ENCODE peak calls at places on chromosomes 1 and 21, in nine cellular contexts. S is EH; F is germinal center; M is activated CD8-positive, alpha-beta memory T cell treated with anti-CD3 and anti-CD28 coated beads, Interleukin-2, amount 50 U/mL, for 48 hours; X is ELR; O is NCI-H446; N is progenitor cell of endocrine pancreas; I is stimulated activated CD4-positive, alpha-beta T cell treated with anti-CD3 and anti-CD28 coated beads, Interleukin-15, amount 100 ng/mL, for 1 hour; D is M059J. V is an unnamed sample.

GRCh38 chr1:52296345-52296744 is 69.7 kb downstream of the CC2D1B start:
- DNase-seq in O (peak), X (peak), M (no peak), F (peak), N (no peak), D (peak), S (peak), I (no peak), V (no peak)

GRCh38 chr1:173393655-173393993 is 83.5 kb upstream of the PRDX6 start:
- DNase-seq in D (no peak), N (no peak), S (peak), F (no peak), I (no peak), O (no peak), X (peak), M (no peak), V (no peak)

GRCh38 chr1:187943606-187944403 is 1115.1 kb downstream of the PLA2G4A start:
- DNase-seq in I (no peak), F (no peak), X (no peak), O (no peak), M (no peak), D (no peak), S (no peak), N (no peak), V (no peak)

GRCh38 chr1:66274634-66275033 is 259.3 kb upstream of the SGIP1 start:
- DNase-seq in F (no peak), D (peak), X (peak), O (no peak), I (no peak), N (no peak), S (peak), M (no peak), V (no peak)

GRCh38 chr1:178870944-178871343 is at the start of gene ANGPTL1:
- DNase-seq in D (no peak), N (no peak), F (no peak), O (no peak), M (no peak), I (no peak), S (peak), X (peak), V (no peak)

GRCh38 chr1:18666317-18666920 is 35.8 kb downstream of the PAX7 start:
- DNase-seq in S (no peak), D (no peak), F (no peak), M (no peak), X (no peak), I (no peak), N (no peak), O (no peak), V (no peak)

GRCh38 chr1:207817778-207818751 is 66.2 kb downstream of the CD46 start:
- DNase-seq in S (peak), O (no peak), I (no peak), M (peak), X (peak), F (no peak), N (no peak), D (no peak), V (no peak)

GRCh38 chr1:203870256-203870655 is 8.9 kb downstream of the SNRPE start:
- DNase-seq in O (no peak), I (no peak), X (peak), F (no peak), D (peak), S (peak), M (no peak), N (no peak), V (no peak)

GRCh38 chr1:180218806-180219765 is 11.0 kb upstream of the LHX4 start:
- DNase-seq in I (no peak), X (no peak), F (no peak), D (no peak), O (no peak), N (no peak), M (no peak), S (no peak), V (no peak)

GRCh38 chr1:171233183-171233582 is 15.1 kb upstream of the FMO1 start:
- DNase-seq in O (no peak), I (no peak), S (no peak), N (no peak), M (no peak), X (no peak), F (no peak), D (no peak), V (no peak)

GRCh38 chr1:19439464-19440171 is 45.7 kb downstream of the CAPZB start:
- DNase-seq in I (no peak), D (no peak), O (no peak), N (no peak), M (no peak), F (no peak), S (no peak), X (no peak), V (no peak)

GRCh38 chr1:197435224-197435623 is 167.2 kb downstream of the CRB1 start:
- DNase-seq in O (peak), S (no peak), D (no peak), I (no peak), F (no peak), X (no peak), M (no peak), N (no peak), V (no peak)

GRCh38 chr1:153342178-153342577 is 6.5 kb downstream of the PGLYRP4 start:
- DNase-seq in O (no peak), N (no peak), D (no peak), M (no peak), X (no peak), I (no peak), S (no peak), F (no peak), V (no peak)

GRCh38 chr1:147580200-147580557 is 38.9 kb downstream of the BCL9 start:
- DNase-seq in S (peak), O (no peak), F (no peak), I (no peak), D (peak), N (no peak), M (no peak), X (peak), V (no peak)

GRCh38 chr1:213989071-213989739 is 1.4 kb downstream of the PROX1 start:
- DNase-seq in D (peak), O (no peak), F (peak), I (no peak), X (no peak), S (peak), M (no peak), N (no peak), V (peak)

GRCh38 chr1:103145449-103145848 is 37.1 kb upstream of the COL11A1 start:
- DNase-seq in S (no peak), I (no peak), X (no peak), D (no peak), O (peak), F (no peak), N (no peak), M (no peak), V (no peak)

GRCh38 chr1:85048296-85049064 is at the start of gene MCOLN3:
- DNase-seq in X (peak), N (peak), S (peak), D (peak), M (peak), O (no peak), I (no peak), F (peak), V (peak)

GRCh38 chr1:183472488-183473285 is at the start of gene SMG7:
- DNase-seq in N (no peak), X (peak), O (peak), S (peak), I (no peak), D (peak), F (peak), M (peak), V (no peak)

GRCh38 chr1:204251286-204251685 is 37.5 kb upstream of the GOLT1A start:
- DNase-seq in X (no peak), S (no peak), F (no peak), M (no peak), I (no peak), N (no peak), O (no peak), D (no peak), V (no peak)

GRCh38 chr1:208172389-208173140 is 71.6 kb downstream of the PLXNA2 start:
- DNase-seq in M (no peak), S (peak), O (peak), I (no peak), N (no peak), D (peak), F (no peak), X (peak), V (no peak)

GRCh38 chr1:213531369-213532310 is 456.1 kb upstream of the PROX1 start:
- DNase-seq in S (no peak), O (peak), F (no peak), X (no peak), D (no peak), I (no peak), N (no peak), M (no peak), V (no peak)

GRCh38 chr1:25780318-25781129 is 19.5 kb upstream of the SELENON start:
- DNase-seq in F (no peak), S (no peak), M (no peak), N (no peak), D (no peak), O (no peak), I (no peak), X (no peak), V (no peak)

GRCh38 chr1:32806910-32807523 is 10.1 kb downstream of the YARS1 start:
- DNase-seq in F (no peak), M (no peak), O (no peak), N (no peak), I (no peak), S (no peak), X (no peak), D (no peak), V (no peak)

GRCh38 chr1:206846475-206846874 is 18.9 kb upstream of the IL20 start:
- DNase-seq in N (no peak), F (no peak), M (no peak), I (no peak), D (no peak), X (no peak), S (no peak), O (peak), V (no peak)

GRCh38 chr1:205091043-205091740 is 6.9 kb upstream of the TMEM81 start:
- DNase-seq in F (no peak), D (no peak), N (no peak), O (peak), M (no peak), I (no peak), S (no peak), X (no peak), V (no peak)

GRCh38 chr21:42755766-42756579 is 102.6 kb downstream of the PDE9A start:
- DNase-seq in F (no peak), S (no peak), X (no peak), O (no peak), I (no peak), M (no peak), N (no peak), D (no peak), V (no peak)

GRCh38 chr1:6028042-6028895 is 17.4 kb upstream of the KCNAB2 start:
- DNase-seq in O (no peak), M (peak), N (no peak), D (no peak), I (peak), F (peak), X (peak), S (no peak), V (no peak)

GRCh38 chr1:79982218-79982617 is 975.7 kb upstream of the ADGRL4 start:
- DNase-seq in F (no peak), I (no peak), S (peak), N (no peak), D (no peak), X (peak), M (no peak), O (peak), V (no peak)

GRCh38 chr1:220696863-220697231 is 6.7 kb downstream of the C1orf115 start:
- DNase-seq in N (no peak), O (peak), X (peak), F (no peak), S (peak), I (no peak), D (peak), M (peak), V (no peak)

GRCh38 chr1:85894651-85895050 is 186.4 kb upstream of the ZNHIT6 start:
- DNase-seq in F (peak), S (peak), O (peak), N (no peak), D (peak), I (no peak), X (peak), M (no peak), V (no peak)

GRCh38 chr1:235270625-235271024 is 57.4 kb downstream of the ARID4B start:
- DNase-seq in F (peak), M (no peak), S (peak), D (peak), O (no peak), I (no peak), N (no peak), X (peak), V (no peak)

GRCh38 chr1:3401585-3402257 is 52.7 kb upstream of the ARHGEF16 start:
- DNase-seq in X (no peak), M (no peak), O (no peak), I (no peak), D (no peak), S (no peak), N (no peak), F (no peak), V (no peak)

GRCh38 chr1:103790172-103790571 is 40.5 kb downstream of the AMY1C start:
- DNase-seq in F (no peak), X (no peak), S (no peak), O (no peak), N (no peak), I (no peak), M (no peak), D (no peak), V (no peak)

GRCh38 chr21:22791986-22792560 is 1793.9 kb downstream of the NCAM2 start:
- DNase-seq in X (peak), S (peak), F (peak), D (peak), N (no peak), O (peak), I (no peak), M (no peak), V (no peak)

GRCh38 chr21:42626171-42626570 is 27.2 kb upstream of the PDE9A start:
- DNase-seq in S (no peak), O (no peak), I (no peak), X (no peak), N (no peak), M (no peak), D (no peak), F (no peak), V (no peak)

GRCh38 chr1:113396585-113396984 is 6.3 kb downstream of the MAGI3 start:
- DNase-seq in S (peak), N (no peak), X (peak), F (no peak), D (peak), O (peak), I (no peak), M (no peak), V (no peak)

GRCh38 chr1:217078010-217078704 is 354.9 kb upstream of the ESRRG start:
- DNase-seq in F (no peak), D (no peak), I (no peak), S (no peak), O (no peak), X (no peak), N (no peak), M (no peak), V (no peak)

GRCh38 chr1:240612811-240613210 is 856 bp upstream of the GREM2 start:
- DNase-seq in S (peak), N (no peak), O (no peak), X (no peak), F (no peak), I (no peak), M (no peak), D (no peak), V (no peak)

V was measured in NCI-H1048.